ENCODE peak calls at places on chromosomes 6 and 20, in ten cellular contexts. O is dorsolateral prefrontal cortex, T is kidney epithelial cell, D is HFF-Myc, A is hepatocyte, H is left ventricle myocardium inferior, K is stomach, L is neural progenitor cell, Z is coronary artery, V is fibroblast of the aortic adventitia. E is an unnamed sample.

GRCh38 chr6:39362487-39362865 is 40.0 kb upstream of the KCNK16 start:
- DNase-seq in O (peak), T (no peak), D (no peak), A (no peak), H (no peak), K (no peak), L (peak), Z (no peak), V (no peak), E (no peak)

GRCh38 chr20:7829776-7830175 is 110.5 kb downstream of the HAO1 start:
- DNase-seq in O (no peak), T (no peak), D (no peak), A (no peak), H (no peak), K (no peak), L (no peak), Z (no peak), V (no peak), E (no peak)

GRCh38 chr6:113381957-113382356 is 475.2 kb upstream of the MARCKS start:
- DNase-seq in O (peak), T (no peak), D (peak), A (no peak), H (peak), K (peak), L (no peak), Z (no peak), V (peak), E (peak)

GRCh38 chr6:92723390-92723931 is 695.9 kb downstream of the EPHA7 start:
- DNase-seq in O (no peak), T (no peak), D (no peak), A (no peak), H (no peak), K (no peak), L (no peak), Z (no peak), V (no peak), E (no peak)

GRCh38 chr20:44187763-44188709 is 1.0 kb upstream of the JPH2 start:
- DNase-seq in O (no peak), T (no peak), D (no peak), A (no peak), H (no peak), K (no peak), L (no peak), Z (peak), V (peak), E (no peak)

GRCh38 chr6:158813032-158813431 is 6.1 kb downstream of the EZR start:
- DNase-seq in O (no peak), T (no peak), D (no peak), A (no peak), H (no peak), K (peak), L (no peak), Z (no peak), V (no peak), E (no peak)

GRCh38 chr6:113329942-113330897 is 526.9 kb upstream of the MARCKS start:
- DNase-seq in O (no peak), T (no peak), D (no peak), A (no peak), H (no peak), K (no peak), L (no peak), Z (no peak), V (no peak), E (no peak)

GRCh38 chr6:159884720-159885119 is 6.1 kb upstream of the MAS1 start:
- DNase-seq in O (no peak), T (no peak), D (no peak), A (no peak), H (no peak), K (no peak), L (no peak), Z (no peak), V (no peak), E (no peak)

GRCh38 chr20:59813126-59813947 is 120.1 kb downstream of the SYCP2 start:
- DNase-seq in O (no peak), T (no peak), D (no peak), A (no peak), H (no peak), K (peak), L (no peak), Z (peak), V (no peak), E (no peak)

GRCh38 chr20:33370296-33370695 is 31.0 kb downstream of the CDK5RAP1 start:
- DNase-seq in O (no peak), T (peak), D (no peak), A (no peak), H (no peak), K (peak), L (no peak), Z (no peak), V (no peak), E (no peak)

GRCh38 chr6:16832027-16832688 is 70.9 kb upstream of the ATXN1 start:
- DNase-seq in O (no peak), T (no peak), D (no peak), A (no peak), H (no peak), K (no peak), L (no peak), Z (no peak), V (no peak), E (no peak)
- TF ChIP-seq CTCF in O (no peak), T (no peak), D (no peak), A (no peak), H (no peak), K (no peak), L (no peak), Z (no peak), V (no peak), E (no peak)

GRCh38 chr6:80106418-80107235 is at the start of gene BCKDHB:
- DNase-seq in O (peak), T (peak), D (peak), A (peak), H (peak), K (peak), L (peak), Z (peak), V (peak), E (peak)
- TF ChIP-seq CTCF in O (no peak), T (no peak), D (no peak), A (no peak), H (no peak), K (no peak), L (no peak), Z (no peak), V (no peak), E (no peak)

GRCh38 chr20:16904751-16905150 is 156.6 kb downstream of the OTOR start:
- DNase-seq in O (no peak), T (no peak), D (no peak), A (no peak), H (no peak), K (no peak), L (peak), Z (no peak), V (no peak), E (no peak)
- TF ChIP-seq CTCF in O (no peak), T (no peak), D (peak), A (no peak), H (no peak), K (no peak), L (no peak), Z (no peak), V (no peak), E (no peak)

GRCh38 chr6:69100772-69101171 is 465.7 kb downstream of the ADGRB3 start:
- DNase-seq in O (no peak), T (no peak), D (no peak), A (no peak), H (no peak), K (no peak), L (no peak), Z (no peak), V (no peak), E (no peak)

GRCh38 chr6:69097948-69098347 is 462.9 kb downstream of the ADGRB3 start:
- DNase-seq in O (no peak), T (no peak), D (no peak), A (no peak), H (no peak), K (no peak), L (no peak), Z (no peak), V (no peak), E (no peak)

GRCh38 chr6:69096681-69097080 is 461.6 kb downstream of the ADGRB3 start:
- DNase-seq in O (no peak), T (peak), D (no peak), A (no peak), H (no peak), K (no peak), L (no peak), Z (no peak), V (no peak), E (no peak)

GRCh38 chr6:69098910-69099309 is 463.8 kb downstream of the ADGRB3 start:
- DNase-seq in O (no peak), T (no peak), D (no peak), A (no peak), H (no peak), K (no peak), L (no peak), Z (no peak), V (no peak), E (no peak)
- TF ChIP-seq CTCF in O (no peak), T (no peak), D (no peak), A (no peak), H (no peak), K (no peak), L (no peak), Z (no peak), V (no peak), E (peak)

GRCh38 chr20:11229772-11230171 is 556.0 kb upstream of the JAG1 start:
- DNase-seq in O (no peak), T (peak), D (peak), A (peak), H (peak), K (peak), L (peak), Z (peak), V (peak), E (no peak)

GRCh38 chr20:11232249-11232648 is 558.5 kb upstream of the JAG1 start:
- DNase-seq in O (no peak), T (no peak), D (no peak), A (no peak), H (no peak), K (no peak), L (no peak), Z (no peak), V (no peak), E (no peak)

GRCh38 chr20:11232896-11233295 is 559.1 kb upstream of the JAG1 start:
- DNase-seq in O (no peak), T (no peak), D (no peak), A (no peak), H (no peak), K (no peak), L (no peak), Z (no peak), V (no peak), E (no peak)

GRCh38 chr20:11234181-11234969 is 560.6 kb upstream of the JAG1 start:
- DNase-seq in O (no peak), T (no peak), D (no peak), A (no peak), H (no peak), K (no peak), L (no peak), Z (no peak), V (no peak), E (no peak)

GRCh38 chr20:11231742-11232141 is 557.9 kb upstream of the JAG1 start:
- DNase-seq in O (no peak), T (no peak), D (no peak), A (no peak), H (no peak), K (no peak), L (no peak), Z (no peak), V (no peak), E (no peak)
- TF ChIP-seq CTCF in O (no peak), T (no peak), D (no peak), A (no peak), H (no peak), K (no peak), L (peak), Z (no peak), V (no peak), E (no peak)

DNA sequence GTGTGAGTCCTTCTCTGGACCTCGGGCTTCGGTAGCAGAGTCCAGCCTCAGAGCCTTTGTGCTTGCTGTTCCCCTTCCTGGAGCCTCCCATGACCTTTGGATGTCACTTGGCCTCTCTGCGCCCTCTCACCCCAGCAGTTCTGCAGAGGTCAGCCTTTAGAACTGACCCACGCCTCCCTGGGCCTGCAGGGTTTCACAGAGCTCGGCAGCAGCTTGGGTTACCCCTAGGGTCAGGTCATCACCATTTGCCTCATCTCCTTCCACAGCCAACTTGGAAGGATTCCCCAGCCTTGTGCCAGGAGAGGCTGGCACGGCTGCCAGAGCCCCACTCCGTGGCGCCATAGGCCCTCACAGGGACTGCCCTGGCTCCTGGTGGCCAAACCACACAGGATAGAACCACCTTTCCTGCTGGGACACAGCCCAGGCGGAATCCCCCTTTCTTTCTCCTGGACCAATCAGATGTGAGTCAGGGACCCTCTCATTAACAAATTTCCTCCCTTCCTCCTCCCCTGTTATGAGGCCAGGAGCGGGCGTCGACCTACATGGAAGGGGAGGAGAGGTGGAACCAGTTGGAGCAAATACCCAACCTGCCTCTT is 13.9 kb upstream of the SIRPA start:
- DNase-seq in O (peak), T (no peak), D (no peak), A (no peak), H (peak), K (no peak), L (no peak), Z (no peak), V (no peak), E (no peak)
- TF ChIP-seq CTCF in O (no peak), T (no peak), D (no peak), A (no peak), H (peak), K (no peak), L (no peak), Z (no peak), V (no peak), E (no peak)

E was measured in BE2C.